ENCODE peak calls at places on chromosome 20, in five cellular contexts. V is body of pancreas, K is astrocyte of the spinal cord, S is right lobe of liver, A is WERI-Rb-1. M is an unnamed sample.

GRCh38 chr20:56373942-56374341 is 15.2 kb downstream of the FAM210B start:
- DNase-seq in V (no peak), K (peak; percentile 89), S (no peak), A (no peak), M (no peak)

GRCh38 chr20:1364106-1364505 is 28.7 kb downstream of the FKBP1A start:
- DNase-seq in A (no peak), V (no peak), S (no peak), K (no peak), M (no peak)

GRCh38 chr20:35641743-35642142 is 23.0 kb downstream of the CPNE1 start:
- DNase-seq in V (no peak), S (no peak), A (no peak), K (no peak), M (no peak)

GRCh38 chr20:46751856-46752255 is 42.4 kb downstream of the SLC2A10 start:
- DNase-seq in S (no peak), A (no peak), K (no peak), V (no peak), M (no peak)

GRCh38 chr20:19120569-19120968 is 91.9 kb upstream of the SLC24A3 start:
- DNase-seq in A (no peak), V (no peak), K (no peak), S (no peak), M (no peak)

GRCh38 chr20:50363479-50363878 is 146.7 kb upstream of the PTPN1 start:
- DNase-seq in V (no peak), S (no peak), A (no peak), K (no peak), M (no peak)

GRCh38 chr20:7772376-7772775 is 167.9 kb downstream of the HAO1 start:
- DNase-seq in V (no peak), K (peak; percentile 42), S (no peak), A (no peak), M (no peak)

GRCh38 chr20:23690581-23690980 is 1.7 kb upstream of the CST4 start:
- DNase-seq in S (no peak), K (no peak), A (no peak), V (no peak), M (no peak)

GRCh38 chr20:1319462-1319861 is 9.5 kb downstream of the SDCBP2 start:
- DNase-seq in A (no peak), V (no peak), S (no peak), K (no peak), M (no peak)

GRCh38 chr20:19212524-19213502 is at the start of gene SLC24A3:
- DNase-seq in S (peak; percentile 60), V (peak; percentile 36), A (peak; percentile 50), K (peak; percentile 30), M (peak; percentile 83)

GRCh38 chr20:53655909-53656652 is 62.4 kb upstream of the ZNF217 start:
- DNase-seq in S (no peak), K (peak; percentile 40), V (no peak), A (no peak), M (no peak)

GRCh38 chr20:38673731-38674177 is 50.5 kb upstream of the SLC32A1 start:
- DNase-seq in A (peak; percentile 30), S (no peak), K (no peak), V (no peak), M (no peak)

GRCh38 chr20:10474606-10475184 is 39.6 kb downstream of the SLX4IP start:
- DNase-seq in V (no peak), K (no peak), A (no peak), S (no peak), M (no peak)

GRCh38 chr20:10478205-10478604 is 43.1 kb downstream of the SLX4IP start:
- DNase-seq in S (no peak), A (no peak), V (no peak), K (no peak), M (no peak)

GRCh38 chr20:10478930-10479329 is 43.8 kb downstream of the SLX4IP start:
- DNase-seq in V (no peak), K (no peak), S (no peak), A (no peak), M (no peak)

GRCh38 chr20:10475225-10475624 is 40.1 kb downstream of the SLX4IP start:
- DNase-seq in K (no peak), A (no peak), S (no peak), V (no peak), M (no peak)

DNA sequence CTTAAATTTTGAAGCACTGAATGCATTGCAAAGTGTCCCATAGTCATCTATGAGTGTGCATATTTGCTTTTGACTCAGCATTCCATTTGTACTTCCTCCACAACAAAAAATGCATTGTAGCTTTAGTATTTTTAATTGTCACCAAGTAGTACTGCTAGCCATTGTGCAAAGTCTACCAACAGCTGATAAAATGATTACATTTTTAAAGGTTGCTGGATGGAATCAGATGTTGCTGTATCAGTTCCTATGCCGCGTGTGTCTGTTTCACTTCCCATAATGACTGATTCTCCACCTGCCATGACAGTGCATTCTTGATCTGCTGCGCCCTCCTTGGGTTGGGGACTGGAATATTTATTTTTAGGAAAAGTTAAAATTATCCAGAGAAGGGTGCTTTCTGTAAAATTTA is 41.2 kb downstream of the SLX4IP start:
- DNase-seq in V (no peak), K (no peak), S (no peak), A (no peak), M (peak; percentile 27)
- TF ChIP-seq CTCF in V (no peak), K (no peak), S (no peak), A (no peak), M (no peak)

GRCh38 chr20:44733341-44734069 is 12.2 kb upstream of the KCNK15 start:
- DNase-seq in K (peak; percentile 71), A (peak; percentile 70), V (peak; percentile 64), S (no peak), M (peak; percentile 72)

GRCh38 chr20:44736170-44737021 is 9.3 kb upstream of the KCNK15 start:
- DNase-seq in S (peak; percentile 79), K (peak; percentile 78), A (peak; percentile 66), V (peak; percentile 67), M (peak; percentile 74)

GRCh38 chr20:44737116-44737515 is 8.5 kb upstream of the KCNK15 start:
- DNase-seq in V (no peak), S (no peak), K (no peak), A (no peak), M (no peak)

GRCh38 chr20:44735816-44736169 is 9.9 kb upstream of the KCNK15 start:
- DNase-seq in S (no peak), K (no peak), V (no peak), A (no peak), M (no peak)

DNA sequence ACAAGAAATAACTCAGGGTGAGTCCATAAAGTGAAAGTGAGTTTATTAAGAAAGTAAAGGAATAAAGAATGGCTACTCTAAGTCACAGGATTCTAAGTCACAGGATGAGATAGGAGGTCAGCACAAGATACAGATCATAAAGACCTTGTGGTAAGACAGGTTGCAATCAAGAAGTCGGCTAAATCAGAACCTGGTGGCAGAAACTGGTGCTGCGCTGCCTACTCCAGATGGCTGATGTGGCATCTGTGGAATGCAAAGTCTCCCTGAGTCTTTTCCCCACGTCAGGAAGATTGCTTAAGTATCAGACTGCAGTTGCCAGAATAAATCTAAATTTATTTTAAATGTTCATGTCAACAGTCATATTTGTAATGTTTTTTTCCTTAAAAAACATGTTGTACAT is 10.7 kb upstream of the KCNK15 start:
- DNase-seq in V (no peak), S (no peak), K (no peak), A (peak; percentile 34), M (no peak)
- TF ChIP-seq CTCF in V (no peak), S (no peak), K (no peak), A (peak; percentile 34), M (no peak)

GRCh38 chr20:37651932-37652331 is 41.9 kb upstream of the CTNNBL1 start:
- DNase-seq in S (peak; percentile 79), A (peak; percentile 33), V (peak; percentile 38), K (no peak), M (no peak)
- TF ChIP-seq CTCF in S (peak; percentile 54), A (peak; percentile 48), V (peak; percentile 55), K (peak; percentile 40), M (no peak)

DNA sequence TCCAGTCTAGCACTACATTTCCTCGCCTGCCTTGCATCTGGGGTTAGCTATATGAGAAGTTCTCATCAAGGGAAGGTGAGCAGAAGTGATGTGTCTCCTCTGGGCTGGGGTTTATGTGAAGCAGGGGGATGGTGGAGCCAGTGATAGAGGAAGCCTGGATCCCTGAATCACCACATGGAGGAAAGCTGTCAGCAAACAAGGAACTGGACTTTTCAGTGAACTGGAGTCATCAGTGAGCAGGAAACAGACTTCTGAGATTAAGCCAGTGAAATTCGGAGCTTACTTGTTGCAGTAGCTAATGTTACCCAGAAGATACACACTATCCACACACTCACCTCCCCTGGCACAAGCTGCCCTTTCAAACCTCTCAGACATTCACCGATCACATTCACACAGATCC is 13.4 kb upstream of the TOX2 start:
- DNase-seq in S (no peak), K (no peak), V (no peak), A (no peak), M (no peak)
- TF ChIP-seq CTCF in S (no peak), K (no peak), V (no peak), A (no peak), M (no peak)

DNA sequence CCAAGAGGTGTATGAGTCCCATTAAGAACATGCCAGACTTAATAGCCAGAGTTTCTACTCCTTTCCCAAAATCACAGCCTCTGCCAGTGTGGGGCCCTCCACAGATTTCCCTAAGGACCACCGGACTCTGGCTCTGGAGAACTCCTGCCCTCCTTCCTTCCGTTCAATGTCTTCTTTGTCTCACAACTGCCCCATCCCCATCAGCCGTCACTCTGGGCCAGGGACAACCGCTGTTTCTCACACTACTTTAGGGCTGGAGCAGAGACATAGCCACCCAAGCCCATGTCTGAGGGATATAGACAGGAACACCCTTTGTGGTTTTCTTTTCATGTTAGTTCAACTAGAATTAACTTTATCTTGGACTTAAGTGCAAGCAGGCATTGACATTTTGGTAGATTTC is 6.6 kb upstream of the ACSS1 start:
- DNase-seq in A (no peak), K (no peak), V (peak; percentile 6), S (no peak), M (no peak)
- TF ChIP-seq CTCF in A (no peak), K (no peak), V (no peak), S (no peak), M (no peak)

GRCh38 chr20:37308098-37309050 is 18.9 kb downstream of the MANBAL start:
- DNase-seq in S (no peak), A (no peak), V (no peak), K (no peak), M (no peak)
- TF ChIP-seq CTCF in S (no peak), A (no peak), V (no peak), K (no peak), M (no peak)

M was measured in mucosa of descending colon.